ENCODE peak calls at places on chromosome 13, in six cellular contexts. L is frontal cortex; N is AG09319; S is activated T-helper 1 cell treated with anti-CD3 and anti-CD28 coated beads, Interleukin-12 subunit alpha, Interleukin-12 subunit beta, Interleukin-2, Interleukin-4 antibody, amounts not matched to agents 30 ng/mL and 10 ng/mL and 1 ng/mL, durations not matched to agents 14 hours and 24 hours and 36 hours; J is CD4-positive, CD25-positive, alpha-beta regulatory T cell; X is bronchial epithelial cell. D is an unnamed sample.

GRCh38 chr13:39217471-39217870 is 179.2 kb downstream of the NHLRC3 start:
- DNase-seq in L (peak), N (no peak), S (no peak), J (no peak), X (no peak), D (no peak)

GRCh38 chr13:79432992-79433391 is 26.9 kb upstream of the RBM26 start:
- DNase-seq in L (no peak), N (no peak), S (no peak), J (no peak), X (no peak), D (no peak)

GRCh38 chr13:64074989-64075474 is 2659.4 kb upstream of the PCDH20 start:
- DNase-seq in L (no peak), N (no peak), S (no peak), J (no peak), X (no peak), D (no peak)

GRCh38 chr13:84645196-84646071 is 763.2 kb upstream of the SLITRK1 start:
- DNase-seq in L (no peak), N (peak), S (no peak), J (no peak), X (peak), D (peak)

GRCh38 chr13:27043013-27043412 is 128.6 kb downstream of the USP12 start:
- DNase-seq in L (peak), N (peak), S (no peak), J (no peak), X (peak), D (peak)

GRCh38 chr13:78680611-78681010 is 21.7 kb upstream of the OBI1 start:
- DNase-seq in L (no peak), N (no peak), S (no peak), J (no peak), X (no peak), D (no peak)

GRCh38 chr13:59229401-59229800 is 934.3 kb downstream of the DIAPH3 start:
- DNase-seq in L (no peak), N (no peak), S (no peak), J (no peak), X (no peak), D (no peak)

GRCh38 chr13:47886314-47886713 is 114.8 kb downstream of the SUCLA2 start:
- DNase-seq in L (no peak), N (no peak), S (peak), J (no peak), X (no peak), D (no peak)

GRCh38 chr13:40476175-40476958 is 190.1 kb downstream of the FOXO1 start:
- DNase-seq in L (no peak), N (no peak), S (no peak), J (no peak), X (no peak), D (no peak)

D was measured in epithelial cell of esophagus.